ENCODE peak calls at places on chromosomes 6 and 20, in nine cellular contexts. L, F, O, Q, Z, H, K, E and C are unnamed samples. For H3K4me1, the result is how much of the 10 kb centered on the place peaks cover.

GRCh38 chr20:58822748-58823730 is 27.7 kb downstream of the GNAS-AS1 start:
- DNase-seq in H (no peak), K (no peak), Z (no peak), O (no peak), F (no peak), Q (no peak), E (no peak), L (no peak), C (peak)

GRCh38 chr6:3052481-3053230 is 15.6 kb upstream of the RIPK1 start:
- DNase-seq in H (no peak), K (no peak), F (peak), Z (no peak), O (no peak), L (no peak), E (no peak), Q (no peak), C (no peak)

GRCh38 chr20:11270566-11270965 is 596.8 kb upstream of the JAG1 start:
- DNase-seq in O (no peak), K (no peak), Z (no peak), H (no peak), F (peak), E (no peak), Q (no peak), L (no peak), C (no peak)

GRCh38 chr20:32528291-32528891 is 56.7 kb downstream of the NOL4L start:
- DNase-seq in L (no peak), E (no peak), K (no peak), O (no peak), F (peak), Q (no peak), Z (peak), H (no peak), C (no peak)

GRCh38 chr6:133707456-133707855 is 181.5 kb upstream of the TCF21 start:
- DNase-seq in E (no peak), K (no peak), F (no peak), O (no peak), Q (no peak), L (peak), Z (no peak), H (no peak), C (no peak)

GRCh38 chr6:95578106-95578410 is 723 bp downstream of the MANEA start:
- DNase-seq in Q (no peak), H (no peak), K (no peak), Z (peak), L (peak), E (peak), F (no peak), O (no peak), C (no peak)

GRCh38 chr20:10276886-10277580 is 58.4 kb downstream of the SNAP25 start:
- DNase-seq in Q (no peak), Z (no peak), F (no peak), K (no peak), E (no peak), H (no peak), L (no peak), O (no peak), C (no peak)

GRCh38 chr6:13687917-13688351 is 23.7 kb downstream of the RANBP9 start:
- DNase-seq in K (no peak), F (no peak), Q (no peak), L (no peak), H (no peak), E (no peak), O (no peak), Z (no peak), C (no peak)

GRCh38 chr6:155186052-155186658 is 77.7 kb upstream of the CLDN20 start:
- DNase-seq in E (no peak), Z (no peak), H (no peak), O (no peak), Q (no peak), L (peak), F (peak), K (no peak), C (no peak)

GRCh38 chr6:140078552-140079126 is 704.2 kb upstream of the CITED2 start:
- DNase-seq in F (no peak), Z (no peak), K (peak), H (no peak), O (no peak), Q (no peak), E (no peak), L (peak), C (no peak)

GRCh38 chr20:19739351-19739750 is 18.7 kb upstream of the RIN2 start:
- DNase-seq in Q (no peak), K (no peak), H (no peak), L (no peak), E (no peak), F (no peak), Z (no peak), O (no peak), C (no peak)

GRCh38 chr6:118894425-118895240 is 681 bp downstream of the ASF1A start:
- DNase-seq in Q (peak), F (peak), L (peak), Z (peak), O (peak), H (peak), E (peak), K (peak), C (peak)

GRCh38 chr6:112253842-112254816 is at the start of gene LAMA4:
- DNase-seq in O (peak), H (peak), Z (peak), E (no peak), L (peak), F (peak), Q (peak), K (peak), C (no peak)

GRCh38 chr20:57106030-57106682 is 160.3 kb downstream of the BMP7 start:
- DNase-seq in E (no peak), K (no peak), L (no peak), O (no peak), Q (no peak), H (no peak), Z (no peak), F (no peak), C (no peak)

GRCh38 chr6:45574885-45575284 is 197.2 kb upstream of the SUPT3H start:
- DNase-seq in H (no peak), F (no peak), E (no peak), O (no peak), L (no peak), K (no peak), Z (no peak), Q (no peak), C (no peak)

GRCh38 chr20:4956200-4956810 is 45.0 kb downstream of the SLC23A2 start:
- DNase-seq in L (peak), F (no peak), Q (no peak), Z (no peak), H (peak), O (no peak), E (peak), K (no peak), C (no peak)

GRCh38 chr6:129940454-129941195 is 77.8 kb upstream of the L3MBTL3 start:
- DNase-seq in Z (no peak), O (no peak), F (no peak), H (no peak), L (no peak), E (no peak), Q (no peak), K (no peak), C (no peak)

GRCh38 chr20:53040678-53041674 is 68.8 kb downstream of the TSHZ2 start:
- DNase-seq in F (peak), Z (peak), Q (no peak), E (no peak), L (no peak), H (no peak), K (peak), O (peak), C (no peak)

GRCh38 chr6:137084090-137084489 is 39.3 kb upstream of the IL20RA start:
- DNase-seq in Q (no peak), Z (no peak), H (no peak), F (no peak), E (no peak), O (no peak), K (no peak), L (no peak), C (no peak)

GRCh38 chr6:7631466-7631865 is 41.5 kb downstream of the SNRNP48 start:
- DNase-seq in Q (no peak), F (no peak), H (no peak), O (no peak), K (no peak), Z (no peak), E (no peak), L (no peak), C (no peak)

GRCh38 chr6:96522469-96523009 is 933 bp downstream of the UFL1 start:
- DNase-seq in K (no peak), L (peak), F (no peak), Q (no peak), E (peak), O (no peak), H (peak), Z (no peak), C (no peak)

GRCh38 chr6:6700421-6700820 is 111.9 kb downstream of the LY86 start:
- DNase-seq in Q (no peak), E (no peak), K (no peak), O (no peak), H (no peak), L (no peak), F (no peak), Z (no peak), C (no peak)

GRCh38 chr6:46410330-46410953 is 80.8 kb downstream of the RCAN2 start:
- DNase-seq in Z (no peak), O (peak), H (no peak), Q (no peak), F (no peak), L (peak), E (peak), K (no peak), C (peak)

GRCh38 chr6:101761124-101761601 is 367.7 kb downstream of the GRIK2 start:
- DNase-seq in F (no peak), L (peak), Q (no peak), O (no peak), E (no peak), H (peak), K (no peak), Z (no peak), C (no peak)

GRCh38 chr6:106799008-106799952 is 169.9 kb downstream of the QRSL1 start:
- DNase-seq in Z (no peak), H (peak), L (peak), E (peak), F (peak), K (no peak), Q (no peak), O (no peak), C (no peak)

GRCh38 chr6:145848555-145848954 is 34.0 kb upstream of the FBXO30 start:
- DNase-seq in K (no peak), Z (no peak), Q (no peak), L (no peak), O (no peak), H (no peak), E (no peak), F (no peak), C (no peak)
- TF ChIP-seq CTCF in K (no peak), Z (no peak), Q (no peak), L (no peak), O (no peak), H (no peak), E (no peak), F (no peak), C (no peak)

GRCh38 chr20:29741894-29742698 is 1515.4 kb upstream of the DEFB115 start:
- DNase-seq in H (no peak), F (peak), O (no peak), L (no peak), Z (no peak), Q (no peak), K (no peak), E (no peak), C (no peak)

GRCh38 chr20:29740951-29741593 is 1516.4 kb upstream of the DEFB115 start:
- DNase-seq in L (no peak), Q (no peak), K (no peak), Z (no peak), E (no peak), H (no peak), O (no peak), F (peak), C (peak)

GRCh38 chr20:29741594-29741893 is 1515.9 kb upstream of the DEFB115 start:
- DNase-seq in O (no peak), K (no peak), F (peak), L (no peak), H (no peak), E (no peak), Z (no peak), Q (no peak), C (no peak)

GRCh38 chr20:29742699-29743100 is 1514.8 kb upstream of the DEFB115 start:
- DNase-seq in H (no peak), O (no peak), L (no peak), K (no peak), E (no peak), Q (no peak), Z (no peak), F (peak), C (no peak)

GRCh38 chr20:29740601-29740950 is 1516.9 kb upstream of the DEFB115 start:
- DNase-seq in K (no peak), Q (no peak), O (no peak), L (no peak), H (no peak), Z (no peak), F (no peak), E (no peak), C (no peak)
- H3K27ac ChIP-seq in K (no peak), Q (no peak), O (no peak), L (no peak), H (no peak), Z (no peak), F (no peak), E (no peak), C (no peak)

GRCh38 chr20:49583669-49584417 is 15.9 kb upstream of the PTGIS start:
- DNase-seq in E (peak), F (no peak), Z (peak), O (peak), Q (no peak), K (peak), H (peak), L (peak), C (no peak)
- H3K4me1 ChIP-seq in E (half or more), F (under half), Z (under half), O (under half), Q (under half), K (under half), H (half or more), L (under half), C (under half)

GRCh38 chr6:33981861-33982260 is 164.0 kb downstream of the GRM4 start:
- DNase-seq in K (no peak), E (no peak), L (no peak), Z (no peak), O (no peak), Q (no peak), F (no peak), H (no peak), C (no peak)

GRCh38 chr6:33983721-33984465 is 162.0 kb downstream of the GRM4 start:
- DNase-seq in F (peak), Z (no peak), O (no peak), K (no peak), E (no peak), L (no peak), Q (peak), H (no peak), C (peak)

GRCh38 chr6:33984466-33985332 is 161.2 kb downstream of the GRM4 start:
- DNase-seq in K (no peak), Q (peak), H (no peak), O (no peak), L (no peak), Z (no peak), E (no peak), F (peak), C (no peak)

GRCh38 chr6:33981421-33981820 is 164.5 kb downstream of the GRM4 start:
- DNase-seq in Q (peak), K (peak), O (no peak), L (no peak), E (no peak), F (no peak), Z (no peak), H (no peak), C (no peak)

GRCh38 chr6:33983109-33983475 is 162.8 kb downstream of the GRM4 start:
- DNase-seq in E (peak), F (peak), H (peak), L (peak), Z (no peak), O (no peak), Q (peak), K (peak), C (peak)
- TF ChIP-seq CTCF in E (peak), F (no peak), H (no peak), L (no peak), Z (no peak), O (no peak), Q (no peak), K (no peak), C (no peak)

DNA sequence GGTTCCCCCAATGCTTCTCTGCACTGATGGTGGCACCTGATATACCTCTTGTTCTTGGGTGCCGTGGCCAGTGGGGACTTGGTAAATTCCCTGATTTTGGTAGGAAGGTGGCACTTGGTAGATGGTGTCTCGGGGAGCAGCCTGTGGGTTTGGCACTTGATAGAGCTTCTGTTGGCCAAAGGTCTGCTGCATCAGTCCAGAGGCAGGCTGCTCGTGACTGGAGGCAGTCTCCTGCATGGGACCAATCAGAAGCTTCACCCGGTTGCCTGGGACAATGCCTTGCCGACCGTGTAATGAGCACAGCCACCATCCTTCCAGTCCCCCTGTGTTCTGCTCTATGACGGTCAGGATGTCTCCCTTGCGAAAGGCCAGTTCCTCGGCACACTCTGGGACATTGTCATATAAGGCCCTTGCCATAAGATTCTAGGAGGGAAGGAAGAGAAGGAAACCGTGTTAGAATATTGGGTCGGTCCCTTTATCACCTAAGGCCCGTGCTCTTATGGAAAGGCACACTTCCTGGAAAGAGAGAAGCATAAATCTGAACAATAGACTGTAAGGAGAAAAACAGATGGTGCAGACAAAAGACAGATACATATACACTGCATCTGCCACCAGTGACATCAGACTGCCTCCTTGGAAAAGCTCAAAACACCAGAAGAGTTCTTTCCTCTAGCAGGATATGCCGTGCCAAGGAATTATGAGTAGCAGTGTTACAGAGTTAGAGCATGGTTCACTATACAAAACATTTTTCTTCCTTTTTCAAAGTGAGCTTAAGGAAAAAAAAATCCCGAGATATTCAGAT is 19.0 kb downstream of the NEDD9 start:
- DNase-seq in O (no peak), L (peak), F (no peak), E (no peak), K (no peak), H (peak), Z (no peak), Q (no peak), C (no peak)
- H3K27ac ChIP-seq in O (no peak), L (peak), F (peak), E (no peak), K (peak), H (peak), Z (peak), Q (no peak), C (peak)

DNA sequence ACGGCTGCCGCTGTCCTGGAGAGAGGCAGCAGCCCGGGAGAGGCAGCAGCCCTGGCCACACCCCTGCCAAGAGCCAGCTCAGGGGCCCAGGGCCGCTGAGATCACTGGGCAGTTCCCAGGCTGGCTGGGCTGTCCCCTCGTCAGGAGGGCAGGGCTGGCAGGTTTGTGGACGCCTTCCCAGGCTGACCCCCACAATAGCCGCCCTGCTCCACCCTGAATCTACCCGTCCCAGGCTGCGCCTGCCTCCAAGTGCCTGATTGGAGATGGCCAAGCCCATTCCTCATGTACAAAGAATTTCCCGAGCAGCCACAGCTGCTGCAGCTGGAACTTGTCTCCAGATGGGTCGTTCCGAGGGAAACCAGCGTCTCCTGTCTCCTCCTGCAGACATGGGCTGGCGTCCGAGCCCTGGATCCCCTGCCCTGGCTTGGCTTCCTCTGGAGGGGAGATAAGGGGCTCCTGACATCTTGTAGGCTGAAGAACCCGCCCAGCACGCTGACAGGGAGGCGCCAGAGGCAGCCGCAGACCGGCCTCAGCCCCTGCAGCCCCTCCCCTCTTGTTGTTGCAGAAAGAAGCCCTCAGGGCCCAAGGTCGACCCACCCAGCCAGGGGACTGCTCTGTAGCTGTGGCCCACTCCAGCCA is 9.4 kb upstream of the GATA5 start:
- DNase-seq in Z (no peak), H (no peak), K (peak), L (peak), F (no peak), E (no peak), Q (no peak), O (peak), C (peak)
- H3K4me1 ChIP-seq in Z (under half), H (under half), K (under half), L (under half), F (half or more), E (half or more), Q (under half), O (under half), C (under half)

GRCh38 chr20:54062812-54063280 is 7.5 kb downstream of the BCAS1 start:
- DNase-seq in L (peak), Z (no peak), F (no peak), H (peak), O (no peak), K (no peak), E (peak), Q (no peak), C (no peak)
- TF ChIP-seq CTCF in L (peak), Z (peak), F (peak), H (peak), O (no peak), K (peak), E (peak), Q (no peak), C (peak)